ENCODE peak calls at places on chromosomes 11 and 22, in four cellular contexts. J, E, Q and M are unnamed samples.

GRCh38 chr11:69138265-69138664 is 17.5 kb upstream of the SMIM38 start:
- DNase-seq in J (peak), E (no peak), Q (peak), M (no peak)

GRCh38 chr11:131934006-131934405 is 563.6 kb downstream of the NTM start:
- DNase-seq in J (no peak), E (no peak), Q (no peak), M (no peak)

GRCh38 chr22:36613958-36614357 is 85.0 kb upstream of the EIF3D start:
- DNase-seq in J (peak), E (no peak), Q (no peak), M (no peak)

GRCh38 chr22:21042978-21043855 is 2.5 kb upstream of the LRRC74B start:
- DNase-seq in J (no peak), E (no peak), Q (no peak), M (no peak)

GRCh38 chr11:69401715-69402114 is 79.7 kb upstream of the LINC01488 start:
- DNase-seq in J (no peak), E (no peak), Q (no peak), M (no peak)

GRCh38 chr11:96322775-96323642 is 20.0 kb downstream of the MAML2 start:
- DNase-seq in J (no peak), E (no peak), Q (no peak), M (no peak)

GRCh38 chr11:120547871-120548681 is 36.5 kb downstream of the GRIK4 start:
- DNase-seq in J (peak), E (no peak), Q (peak), M (peak)

GRCh38 chr11:114262681-114263509 is 33.3 kb upstream of the NNMT start:
- DNase-seq in J (peak), E (no peak), Q (peak), M (no peak)

GRCh38 chr11:46108752-46109151 is 12.5 kb downstream of the PHF21A start:
- DNase-seq in J (no peak), E (no peak), Q (no peak), M (no peak)

GRCh38 chr11:120168960-120169681 is 31.2 kb upstream of the TRIM29 start:
- DNase-seq in J (peak), E (no peak), Q (peak), M (no peak)

GRCh38 chr11:128940156-128940555 is 2.5 kb downstream of the TP53AIP1 start:
- DNase-seq in J (no peak), E (no peak), Q (peak), M (no peak)

GRCh38 chr11:46846510-46846830 is 390 bp upstream of the CKAP5 start:
- DNase-seq in J (no peak), E (no peak), Q (no peak), M (no peak)

GRCh38 chr11:95296165-95296564 is 65.2 kb upstream of the SESN3 start:
- DNase-seq in J (no peak), E (no peak), Q (no peak), M (no peak)

GRCh38 chr11:61509058-61510029 is 795 bp downstream of the LRRC10B start:
- DNase-seq in J (peak), E (peak), Q (peak), M (no peak)

GRCh38 chr11:75204685-75205667 is 35.6 kb upstream of the TPBGL start:
- DNase-seq in J (peak), E (peak), Q (peak), M (no peak)

GRCh38 chr11:86101493-86101892 is 32.6 kb upstream of the PICALM start:
- DNase-seq in J (peak), E (no peak), Q (peak), M (no peak)

GRCh38 chr22:39746600-39747262 is 146.8 kb downstream of the ENTHD1 start:
- DNase-seq in J (no peak), E (no peak), Q (no peak), M (no peak)

GRCh38 chr11:57323503-57324153 is 1.1 kb downstream of the TNKS1BP1 start:
- DNase-seq in J (peak), E (no peak), Q (no peak), M (no peak)

GRCh38 chr22:24510694-24511625 is 15.8 kb downstream of the UPB1 start:
- DNase-seq in J (peak), E (no peak), Q (peak), M (no peak)

GRCh38 chr11:65918211-65919150 is at the start of gene C11orf68:
- DNase-seq in J (no peak), E (no peak), Q (peak), M (no peak)